ENCODE peak calls at places on chromosomes 13 and 19, in six cellular contexts. Z is ovary, C is tibial nerve, K is aorta, G is AG04450, O is stomach. A is an unnamed sample.

GRCh38 chr13:24890256-24890655 is 126.3 kb downstream of the RNF17 start:
- DNase-seq in G (no peak), C (no peak), Z (no peak), K (no peak), O (no peak), A (no peak)

GRCh38 chr19:54448037-54448773 is 794 bp upstream of the LENG8 start:
- DNase-seq in C (peak; percentile 33), G (peak; percentile 29), Z (peak; percentile 66), O (no peak), K (peak; percentile 81), A (no peak)

GRCh38 chr13:59950201-59950730 is 213.5 kb downstream of the DIAPH3 start:
- DNase-seq in G (no peak), O (no peak), Z (no peak), C (no peak), K (no peak), A (no peak)

GRCh38 chr13:59532405-59532804 is 631.3 kb downstream of the DIAPH3 start:
- DNase-seq in O (no peak), K (no peak), Z (no peak), C (no peak), G (no peak), A (no peak)

GRCh38 chr13:99033814-99034213 is 56.0 kb upstream of the DOCK9 start:
- DNase-seq in C (no peak), Z (no peak), G (no peak), K (no peak), O (no peak), A (no peak)

GRCh38 chr13:107289540-107289939 is 721.6 kb upstream of the ARGLU1 start:
- DNase-seq in O (no peak), Z (no peak), C (no peak), G (peak; percentile 11), K (no peak), A (no peak)

GRCh38 chr19:8571006-8571411 is 6.2 kb downstream of the MYO1F start:
- DNase-seq in G (no peak), K (peak; percentile 74), O (peak; percentile 47), Z (no peak), C (no peak), A (no peak)

GRCh38 chr13:100836696-100837095 is 162.1 kb upstream of the TMTC4 start:
- DNase-seq in O (no peak), Z (no peak), G (no peak), C (no peak), K (no peak), A (no peak)

GRCh38 chr19:9306443-9306842 is 3.2 kb downstream of the ZNF699 start:
- DNase-seq in G (peak; percentile 23), Z (no peak), C (no peak), K (no peak), O (no peak), A (no peak)

GRCh38 chr19:54684537-54684936 is 21.8 kb downstream of the LILRB4 start:
- DNase-seq in Z (no peak), C (no peak), G (no peak), K (no peak), O (no peak), A (no peak)

GRCh38 chr19:29395712-29396414 is 129.9 kb upstream of the VSTM2B start:
- DNase-seq in G (no peak), Z (no peak), K (no peak), C (no peak), O (no peak), A (no peak)

GRCh38 chr19:29812080-29812880 is 489 bp downstream of the CCNE1 start:
- DNase-seq in C (no peak), G (no peak), K (peak; percentile 52), Z (peak; percentile 17), O (peak; percentile 27), A (no peak)

GRCh38 chr19:51339313-51339686 is 2.6 kb downstream of the VSIG10L start:
- DNase-seq in K (no peak), O (no peak), G (no peak), C (no peak), Z (no peak), A (no peak)

GRCh38 chr19:48698046-48698445 is 2.3 kb downstream of the FUT2 start:
- DNase-seq in C (no peak), O (peak; percentile 87), G (no peak), K (no peak), Z (peak; percentile 50), A (no peak)

GRCh38 chr19:10502524-10503001 is 593 bp downstream of the KEAP1 start:
- DNase-seq in C (peak; percentile 90), O (peak; percentile 96), K (peak; percentile 96), Z (peak; percentile 91), G (peak; percentile 38), A (peak; percentile 57)

GRCh38 chr13:75511226-75511625 is 26.4 kb downstream of the COMMD6 start:
- DNase-seq in K (no peak), Z (no peak), C (no peak), G (no peak), O (no peak), A (no peak)

GRCh38 chr19:5048727-5049553 is 80.0 kb downstream of the KDM4B start:
- DNase-seq in Z (peak; percentile 66), G (no peak), C (no peak), O (no peak), K (peak; percentile 87), A (no peak)

GRCh38 chr19:13619203-13619632 is 112.9 kb upstream of the CACNA1A start:
- DNase-seq in Z (no peak), G (no peak), C (no peak), O (no peak), K (no peak), A (no peak)

GRCh38 chr13:27374650-27375049 is 49.8 kb upstream of the GTF3A start:
- DNase-seq in Z (peak; percentile 50), G (peak; percentile 59), K (peak; percentile 73), C (peak; percentile 21), O (peak; percentile 73), A (no peak)

GRCh38 chr19:48896191-48896720 is 2.3 kb downstream of the TULP2 start:
- DNase-seq in C (peak; percentile 49), Z (peak; percentile 84), G (no peak), O (no peak), K (peak; percentile 69), A (no peak)

GRCh38 chr13:77898097-77898496 is 20.5 kb downstream of the EDNRB start:
- DNase-seq in Z (no peak), C (no peak), G (no peak), O (no peak), K (no peak), A (no peak)

GRCh38 chr13:42038661-42039456 is 9.6 kb upstream of the DGKH start:
- DNase-seq in G (no peak), C (no peak), K (no peak), Z (no peak), O (no peak), A (no peak)
- H3K4me3 ChIP-seq in G (peak overlapping the region; percentile 66), C (peak overlapping the region; percentile 95), K (no peak overlapping the region), Z (no peak overlapping the region), O (peak overlapping the region; percentile 86), A (peak overlapping the region; percentile 82)

GRCh38 chr13:112942689-112943308 is 26.2 kb upstream of the MCF2L start:
- DNase-seq in Z (peak; percentile 92), C (peak; percentile 97), O (peak; percentile 99), G (peak; percentile 76), K (peak; percentile 97), A (peak; percentile 53)
- H3K4me3 ChIP-seq in Z (peak overlapping the region; percentile 42), C (peak overlapping the region; percentile 58), O (peak overlapping the region; percentile 52), G (peak overlapping the region; percentile 54), K (peak overlapping the region; percentile 27), A (peak overlapping the region; percentile 45)

DNA sequence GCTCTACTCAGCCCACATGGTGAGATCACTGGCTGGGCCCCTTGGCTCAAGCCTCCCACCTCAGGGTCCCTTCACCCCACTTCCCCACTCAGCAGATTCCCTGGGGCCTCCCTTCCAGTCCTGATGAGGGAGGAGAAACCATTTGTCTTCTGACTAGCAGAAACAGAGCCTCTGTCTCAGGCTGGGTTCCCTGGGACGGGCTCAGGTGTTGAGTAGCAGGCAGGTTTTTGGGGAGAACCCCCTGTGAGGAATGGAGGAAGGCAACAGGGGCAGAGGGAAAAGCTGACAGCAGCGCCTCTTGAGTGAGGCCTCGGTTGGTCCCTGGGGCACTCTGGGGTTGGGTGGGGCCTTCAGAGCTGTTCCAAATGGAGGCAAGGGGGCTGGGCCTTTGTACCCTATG is 452.2 kb downstream of the TSHZ3 start:
- DNase-seq in K (no peak), O (no peak), C (no peak), Z (no peak), G (no peak), A (no peak)
- H3K4me3 ChIP-seq in K (no peak overlapping the region), O (no peak overlapping the region), C (no peak overlapping the region), Z (no peak overlapping the region), G (no peak overlapping the region), A (no peak overlapping the region)

GRCh38 chr13:73324842-73325241 is 266.0 kb downstream of the KLF5 start:
- DNase-seq in C (no peak), G (no peak), K (no peak), Z (no peak), O (no peak), A (no peak)

GRCh38 chr13:73323615-73324014 is 264.8 kb downstream of the KLF5 start:
- DNase-seq in O (no peak), C (no peak), Z (no peak), K (no peak), G (no peak), A (no peak)

GRCh38 chr13:73326215-73326558 is 267.4 kb downstream of the KLF5 start:
- DNase-seq in K (no peak), Z (no peak), G (no peak), O (no peak), C (no peak), A (no peak)

GRCh38 chr13:73327579-73327978 is 268.8 kb downstream of the KLF5 start:
- DNase-seq in C (no peak), K (no peak), O (no peak), Z (no peak), G (no peak), A (no peak)

GRCh38 chr13:73325351-73326214 is 266.8 kb downstream of the KLF5 start:
- DNase-seq in C (no peak), K (no peak), Z (no peak), O (no peak), G (no peak), A (no peak)
- H3K4me3 ChIP-seq in C (no peak overlapping the region), K (no peak overlapping the region), Z (no peak overlapping the region), O (no peak overlapping the region), G (no peak overlapping the region), A (no peak overlapping the region)

DNA sequence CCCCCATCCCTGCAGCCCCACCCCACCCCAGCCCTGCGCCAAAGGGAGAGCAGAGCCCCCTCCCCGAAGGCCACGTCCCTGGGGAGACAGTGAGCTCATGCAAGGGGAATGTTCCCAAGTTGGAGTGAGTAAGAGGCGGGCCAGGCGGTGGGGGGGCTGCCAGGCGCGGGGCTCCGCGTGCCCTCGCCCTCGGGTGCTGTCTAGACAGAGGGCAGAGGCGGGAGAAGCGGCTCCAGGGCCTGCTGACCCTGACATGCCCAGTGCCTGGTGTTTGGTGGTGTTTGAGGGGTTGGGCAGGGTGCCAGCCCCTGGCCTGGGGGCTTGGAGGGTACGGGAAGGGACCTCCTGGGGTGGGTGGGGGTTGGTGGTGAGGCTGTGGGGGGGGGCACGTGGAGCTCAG is 1.0 kb downstream of the FSTL3 start:
- DNase-seq in K (peak; percentile 91), O (peak; percentile 43), Z (peak; percentile 84), C (peak; percentile 73), G (peak; percentile 18), A (no peak)
- H3K4me3 ChIP-seq in K (peak overlapping the region; percentile 73), O (peak overlapping the region; percentile 59), Z (peak overlapping the region; percentile 43), C (peak overlapping the region; percentile 50), G (peak overlapping the region; percentile 75), A (peak overlapping the region; percentile 58)

DNA sequence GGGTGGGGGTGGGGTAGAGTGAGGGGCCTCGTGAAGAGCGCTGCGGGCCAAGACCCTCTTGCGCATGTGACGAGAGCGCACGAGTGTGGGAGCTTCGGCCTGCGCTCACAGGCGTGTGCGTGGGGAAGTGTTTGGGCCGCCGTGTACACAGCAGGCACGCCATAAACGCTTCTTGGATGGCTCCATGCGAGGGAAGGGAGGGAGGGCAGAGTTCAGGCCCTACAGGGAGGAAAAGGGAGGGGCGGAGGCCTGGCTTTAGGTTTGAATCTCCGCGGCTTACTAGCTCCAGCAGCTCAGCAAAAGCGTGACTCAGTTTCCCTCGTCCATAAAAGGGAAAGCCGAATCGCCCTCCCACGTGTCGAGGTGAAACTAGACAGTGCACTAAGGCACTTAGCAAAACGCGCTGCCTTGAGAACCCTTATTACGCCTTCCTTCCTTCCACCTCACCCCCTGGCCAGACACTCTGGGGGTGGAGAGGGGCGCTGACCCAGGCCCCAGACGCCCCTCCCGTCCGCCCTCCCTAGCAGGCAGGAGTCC is 12.5 kb downstream of the GADD45B start:
- DNase-seq in O (no peak), K (no peak), Z (no peak), C (no peak), G (no peak), A (no peak)
- H3K4me3 ChIP-seq in O (peak overlapping the region; percentile 50), K (peak overlapping the region; percentile 36), Z (peak overlapping the region; percentile 37), C (peak overlapping the region; percentile 34), G (no peak overlapping the region), A (peak overlapping the region; percentile 40)